ENCODE peak calls at places on chromosomes 16 and 17, in ten cellular contexts. One of them, this sample, is unnamed. For H3K9me3, the result is how much of the 10 kb centered on the place peaks cover.

GRCh38 chr16:10787304-10787703 is 31.3 kb downstream of the TVP23A start:
- DNase-seq in HepG2: no peak
- DNase-seq in AG04450: no peak
- DNase-seq in naive thymus-derived CD4-positive, alpha-beta T cell: no peak
- DNase-seq in ascending aorta: no peak
- DNase-seq in ovary: no peak
- DNase-seq in A549: no peak
- DNase-seq in left ventricle myocardium inferior: no peak
- DNase-seq in neuronal stem cell: peak
- DNase-seq in tibial nerve: no peak
- DNase-seq in this sample: no peak

GRCh38 chr16:70468776-70469525 is 14.6 kb downstream of the FCSK start:
- DNase-seq in left ventricle myocardium inferior: no peak
- DNase-seq in AG04450: no peak
- DNase-seq in ovary: no peak
- DNase-seq in tibial nerve: no peak
- DNase-seq in A549: no peak
- DNase-seq in neuronal stem cell: no peak
- DNase-seq in naive thymus-derived CD4-positive, alpha-beta T cell: no peak
- DNase-seq in ascending aorta: no peak
- DNase-seq in HepG2: no peak
- DNase-seq in this sample: no peak

GRCh38 chr16:83338138-83338537 is 469.6 kb upstream of the HSBP1 start:
- DNase-seq in left ventricle myocardium inferior: no peak
- DNase-seq in tibial nerve: no peak
- DNase-seq in neuronal stem cell: no peak
- DNase-seq in HepG2: no peak
- DNase-seq in A549: no peak
- DNase-seq in naive thymus-derived CD4-positive, alpha-beta T cell: no peak
- DNase-seq in ascending aorta: no peak
- DNase-seq in AG04450: no peak
- DNase-seq in ovary: no peak
- DNase-seq in this sample: no peak

GRCh38 chr17:4229627-4230026 is 34.2 kb downstream of the ANKFY1 start:
- DNase-seq in HepG2: no peak
- DNase-seq in naive thymus-derived CD4-positive, alpha-beta T cell: no peak
- DNase-seq in ovary: peak
- DNase-seq in tibial nerve: peak
- DNase-seq in AG04450: no peak
- DNase-seq in left ventricle myocardium inferior: peak
- DNase-seq in ascending aorta: no peak
- DNase-seq in neuronal stem cell: no peak
- DNase-seq in A549: no peak
- DNase-seq in this sample: peak

GRCh38 chr17:63039899-63040602 is 74.0 kb downstream of the TANC2 start:
- DNase-seq in ovary: no peak
- DNase-seq in HepG2: no peak
- DNase-seq in neuronal stem cell: no peak
- DNase-seq in tibial nerve: no peak
- DNase-seq in A549: peak
- DNase-seq in naive thymus-derived CD4-positive, alpha-beta T cell: no peak
- DNase-seq in ascending aorta: no peak
- DNase-seq in left ventricle myocardium inferior: no peak
- DNase-seq in AG04450: no peak
- DNase-seq in this sample: peak

GRCh38 chr17:58383892-58384462 is 32.0 kb upstream of the SUPT4H1 start:
- DNase-seq in AG04450: no peak
- DNase-seq in HepG2: peak
- DNase-seq in ovary: no peak
- DNase-seq in A549: no peak
- DNase-seq in ascending aorta: no peak
- DNase-seq in left ventricle myocardium inferior: no peak
- DNase-seq in naive thymus-derived CD4-positive, alpha-beta T cell: no peak
- DNase-seq in tibial nerve: no peak
- DNase-seq in neuronal stem cell: no peak
- DNase-seq in this sample: no peak

GRCh38 chr16:2811703-2812471 is 5.2 kb upstream of the PRSS21 start:
- DNase-seq in ovary: no peak
- DNase-seq in ascending aorta: no peak
- DNase-seq in left ventricle myocardium inferior: no peak
- DNase-seq in tibial nerve: no peak
- DNase-seq in A549: no peak
- DNase-seq in AG04450: no peak
- DNase-seq in HepG2: no peak
- DNase-seq in naive thymus-derived CD4-positive, alpha-beta T cell: no peak
- DNase-seq in neuronal stem cell: no peak
- DNase-seq in this sample: peak

GRCh38 chr16:20846030-20846429 is 39.7 kb downstream of the REXO5 start:
- DNase-seq in HepG2: no peak
- DNase-seq in A549: no peak
- DNase-seq in neuronal stem cell: no peak
- DNase-seq in naive thymus-derived CD4-positive, alpha-beta T cell: no peak
- DNase-seq in AG04450: no peak
- DNase-seq in left ventricle myocardium inferior: peak
- DNase-seq in ovary: no peak
- DNase-seq in ascending aorta: no peak
- DNase-seq in tibial nerve: no peak
- DNase-seq in this sample: no peak

GRCh38 chr17:72794152-72794551 is 298.3 kb downstream of the SLC39A11 start:
- DNase-seq in tibial nerve: no peak
- DNase-seq in HepG2: no peak
- DNase-seq in AG04450: no peak
- DNase-seq in neuronal stem cell: no peak
- DNase-seq in A549: no peak
- DNase-seq in ascending aorta: no peak
- DNase-seq in left ventricle myocardium inferior: no peak
- DNase-seq in ovary: no peak
- DNase-seq in naive thymus-derived CD4-positive, alpha-beta T cell: no peak
- DNase-seq in this sample: no peak

GRCh38 chr17:72789711-72790110 is 302.8 kb downstream of the SLC39A11 start:
- DNase-seq in left ventricle myocardium inferior: no peak
- DNase-seq in naive thymus-derived CD4-positive, alpha-beta T cell: no peak
- DNase-seq in tibial nerve: no peak
- DNase-seq in AG04450: no peak
- DNase-seq in ascending aorta: no peak
- DNase-seq in A549: no peak
- DNase-seq in neuronal stem cell: no peak
- DNase-seq in HepG2: no peak
- DNase-seq in ovary: no peak
- DNase-seq in this sample: no peak

GRCh38 chr17:72795941-72796340 is 296.5 kb downstream of the SLC39A11 start:
- DNase-seq in A549: no peak
- DNase-seq in naive thymus-derived CD4-positive, alpha-beta T cell: no peak
- DNase-seq in left ventricle myocardium inferior: no peak
- DNase-seq in HepG2: no peak
- DNase-seq in AG04450: no peak
- DNase-seq in ovary: no peak
- DNase-seq in tibial nerve: no peak
- DNase-seq in ascending aorta: no peak
- DNase-seq in neuronal stem cell: no peak
- DNase-seq in this sample: no peak

GRCh38 chr17:72790194-72790593 is 302.3 kb downstream of the SLC39A11 start:
- DNase-seq in ascending aorta: no peak
- DNase-seq in tibial nerve: no peak
- DNase-seq in naive thymus-derived CD4-positive, alpha-beta T cell: no peak
- DNase-seq in A549: no peak
- DNase-seq in ovary: no peak
- DNase-seq in left ventricle myocardium inferior: no peak
- DNase-seq in AG04450: no peak
- DNase-seq in HepG2: no peak
- DNase-seq in neuronal stem cell: no peak
- DNase-seq in this sample: no peak

DNA sequence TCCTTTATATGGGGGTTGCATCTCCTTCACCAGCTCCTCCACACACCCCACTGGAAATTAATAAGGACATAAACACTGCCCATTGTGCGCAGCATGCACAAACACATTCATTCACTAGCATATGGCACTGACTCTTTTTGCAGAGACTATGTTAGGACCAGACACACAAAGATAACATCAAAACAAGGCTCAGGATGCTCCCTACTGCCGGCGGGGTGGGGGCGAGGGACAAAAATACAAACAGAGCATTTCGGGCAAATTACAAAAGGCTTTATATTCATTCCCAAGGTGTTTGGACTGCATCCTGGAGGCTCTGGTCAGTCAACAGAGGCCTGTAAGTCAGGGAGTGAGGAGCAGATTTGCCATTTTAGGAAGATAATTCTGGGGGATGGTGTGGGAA is 299.7 kb downstream of the SLC39A11 start:
- DNase-seq in neuronal stem cell: no peak
- DNase-seq in A549: no peak
- DNase-seq in naive thymus-derived CD4-positive, alpha-beta T cell: no peak
- DNase-seq in ascending aorta: no peak
- DNase-seq in HepG2: no peak
- DNase-seq in tibial nerve: no peak
- DNase-seq in AG04450: no peak
- DNase-seq in left ventricle myocardium inferior: no peak
- DNase-seq in ovary: no peak
- DNase-seq in this sample: no peak
- H3K9me3 ChIP-seq in neuronal stem cell: under half
- H3K9me3 ChIP-seq in A549: under half
- H3K9me3 ChIP-seq in naive thymus-derived CD4-positive, alpha-beta T cell: under half
- H3K9me3 ChIP-seq in ascending aorta: under half
- H3K9me3 ChIP-seq in HepG2: under half
- H3K9me3 ChIP-seq in tibial nerve: under half
- H3K9me3 ChIP-seq in AG04450: under half
- H3K9me3 ChIP-seq in left ventricle myocardium inferior: under half
- H3K9me3 ChIP-seq in ovary: under half
- H3K9me3 ChIP-seq in this sample: under half

DNA sequence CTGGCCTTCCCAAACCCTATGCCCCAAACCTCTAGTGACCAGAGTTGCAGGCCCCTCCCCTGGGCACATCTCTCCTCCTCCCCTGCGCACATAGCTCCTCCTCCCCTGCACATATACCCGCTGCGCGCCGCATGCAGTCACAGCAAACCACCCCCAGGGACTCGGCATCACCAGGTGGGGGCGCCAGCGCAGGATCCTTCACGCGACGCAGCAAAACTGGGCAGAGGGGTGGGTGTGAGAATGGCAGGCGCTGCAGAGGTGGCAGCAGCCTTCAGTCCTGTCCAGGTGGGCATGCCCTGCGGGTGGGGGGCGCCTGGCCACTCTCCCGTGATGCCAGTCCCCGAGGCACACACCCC is 5.6 kb downstream of the CORO6 start:
- DNase-seq in HepG2: peak
- DNase-seq in naive thymus-derived CD4-positive, alpha-beta T cell: peak
- DNase-seq in A549: peak
- DNase-seq in AG04450: no peak
- DNase-seq in neuronal stem cell: no peak
- DNase-seq in left ventricle myocardium inferior: peak
- DNase-seq in ovary: no peak
- DNase-seq in tibial nerve: peak
- DNase-seq in ascending aorta: peak
- DNase-seq in this sample: peak
- H3K27ac ChIP-seq in HepG2: no peak
- H3K27ac ChIP-seq in naive thymus-derived CD4-positive, alpha-beta T cell: peak
- H3K27ac ChIP-seq in A549: peak
- H3K27ac ChIP-seq in AG04450: no peak
- H3K27ac ChIP-seq in neuronal stem cell: no peak
- H3K27ac ChIP-seq in left ventricle myocardium inferior: no peak
- H3K27ac ChIP-seq in ovary: no peak
- H3K27ac ChIP-seq in tibial nerve: peak
- H3K27ac ChIP-seq in ascending aorta: no peak
- H3K27ac ChIP-seq in this sample: no peak

DNA sequence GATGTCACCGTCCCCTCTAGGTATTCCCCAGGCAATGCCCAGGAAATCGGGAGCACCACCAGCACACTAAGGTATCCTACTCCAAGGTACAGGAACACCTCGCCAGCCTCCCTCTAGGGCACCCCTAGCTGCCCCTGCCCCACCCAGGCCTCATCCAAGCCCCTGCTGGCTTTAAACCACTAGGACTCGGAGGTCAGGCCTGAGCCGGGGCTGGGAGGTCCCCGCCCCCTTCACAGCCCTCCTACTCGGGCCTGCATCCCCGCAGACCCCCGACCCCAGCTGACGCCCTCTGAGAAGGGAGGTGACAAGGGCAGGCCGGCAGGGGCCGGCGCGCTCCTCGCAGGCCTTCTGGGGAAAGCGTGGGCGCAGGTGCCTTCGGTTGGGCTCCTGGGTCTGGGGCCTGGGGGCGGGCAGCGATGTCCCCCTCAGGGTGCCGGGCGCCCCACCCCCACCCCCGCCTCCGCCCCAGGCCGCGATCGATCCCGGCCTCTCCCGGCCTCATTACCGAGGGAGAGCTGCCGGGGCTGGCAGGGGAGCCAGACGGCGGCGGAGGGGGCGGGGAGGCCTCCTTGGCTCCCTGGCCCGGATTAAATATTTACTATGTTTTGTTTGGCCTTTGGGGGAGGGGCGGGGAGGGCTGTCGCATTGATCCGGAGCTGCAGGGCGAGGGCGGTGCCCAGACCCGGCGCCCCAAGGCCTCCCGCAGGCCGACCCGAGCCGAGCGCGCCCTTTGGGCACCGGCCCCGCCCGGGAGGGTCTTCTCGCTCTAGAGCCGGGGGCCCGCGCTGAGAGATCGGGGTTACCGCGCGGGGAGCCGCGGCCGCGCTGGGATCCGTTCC is 27.3 kb downstream of the RTN4RL1 start:
- DNase-seq in left ventricle myocardium inferior: no peak
- DNase-seq in tibial nerve: no peak
- DNase-seq in ovary: peak
- DNase-seq in AG04450: no peak
- DNase-seq in ascending aorta: no peak
- DNase-seq in A549: peak
- DNase-seq in HepG2: peak
- DNase-seq in naive thymus-derived CD4-positive, alpha-beta T cell: no peak
- DNase-seq in neuronal stem cell: peak
- DNase-seq in this sample: no peak
- H3K4me3 ChIP-seq in left ventricle myocardium inferior: peak
- H3K4me3 ChIP-seq in tibial nerve: peak
- H3K4me3 ChIP-seq in ovary: peak
- H3K4me3 ChIP-seq in AG04450: no peak
- H3K4me3 ChIP-seq in ascending aorta: peak
- H3K4me3 ChIP-seq in A549: peak
- H3K4me3 ChIP-seq in HepG2: peak
- H3K4me3 ChIP-seq in naive thymus-derived CD4-positive, alpha-beta T cell: no peak
- H3K4me3 ChIP-seq in neuronal stem cell: no peak
- H3K4me3 ChIP-seq in this sample: no peak

GRCh38 chr16:57071840-57072541 is 20.4 kb upstream of the CPNE2 start:
- DNase-seq in tibial nerve: no peak
- DNase-seq in A549: peak
- DNase-seq in ovary: no peak
- DNase-seq in HepG2: no peak
- DNase-seq in ascending aorta: no peak
- DNase-seq in AG04450: no peak
- DNase-seq in left ventricle myocardium inferior: no peak
- DNase-seq in naive thymus-derived CD4-positive, alpha-beta T cell: no peak
- DNase-seq in neuronal stem cell: no peak
- DNase-seq in this sample: no peak

GRCh38 chr16:57069635-57070350 is 22.6 kb upstream of the CPNE2 start:
- DNase-seq in naive thymus-derived CD4-positive, alpha-beta T cell: no peak
- DNase-seq in AG04450: no peak
- DNase-seq in A549: no peak
- DNase-seq in ovary: no peak
- DNase-seq in ascending aorta: no peak
- DNase-seq in left ventricle myocardium inferior: no peak
- DNase-seq in neuronal stem cell: no peak
- DNase-seq in HepG2: no peak
- DNase-seq in tibial nerve: no peak
- DNase-seq in this sample: no peak

GRCh38 chr16:57069053-57069452 is 23.3 kb upstream of the CPNE2 start:
- DNase-seq in naive thymus-derived CD4-positive, alpha-beta T cell: no peak
- DNase-seq in ascending aorta: no peak
- DNase-seq in neuronal stem cell: no peak
- DNase-seq in AG04450: no peak
- DNase-seq in A549: no peak
- DNase-seq in ovary: no peak
- DNase-seq in left ventricle myocardium inferior: no peak
- DNase-seq in HepG2: no peak
- DNase-seq in tibial nerve: no peak
- DNase-seq in this sample: no peak

GRCh38 chr16:57070424-57070823 is 22.0 kb upstream of the CPNE2 start:
- DNase-seq in neuronal stem cell: no peak
- DNase-seq in ovary: no peak
- DNase-seq in naive thymus-derived CD4-positive, alpha-beta T cell: no peak
- DNase-seq in tibial nerve: no peak
- DNase-seq in HepG2: no peak
- DNase-seq in AG04450: no peak
- DNase-seq in ascending aorta: no peak
- DNase-seq in left ventricle myocardium inferior: no peak
- DNase-seq in A549: no peak
- DNase-seq in this sample: no peak

GRCh38 chr16:57070986-57071540 is 21.3 kb upstream of the CPNE2 start:
- DNase-seq in ascending aorta: no peak
- DNase-seq in ovary: no peak
- DNase-seq in tibial nerve: no peak
- DNase-seq in AG04450: no peak
- DNase-seq in neuronal stem cell: no peak
- DNase-seq in HepG2: no peak
- DNase-seq in left ventricle myocardium inferior: no peak
- DNase-seq in naive thymus-derived CD4-positive, alpha-beta T cell: no peak
- DNase-seq in A549: no peak
- DNase-seq in this sample: no peak
- H3K9me3 ChIP-seq in ascending aorta: under half
- H3K9me3 ChIP-seq in ovary: under half
- H3K9me3 ChIP-seq in tibial nerve: under half
- H3K9me3 ChIP-seq in AG04450: under half
- H3K9me3 ChIP-seq in neuronal stem cell: under half
- H3K9me3 ChIP-seq in HepG2: under half
- H3K9me3 ChIP-seq in left ventricle myocardium inferior: under half
- H3K9me3 ChIP-seq in naive thymus-derived CD4-positive, alpha-beta T cell: under half
- H3K9me3 ChIP-seq in A549: under half
- H3K9me3 ChIP-seq in this sample: under half

This sample was measured in SJSA1.